ENCODE peak calls at places on chromosomes 7 and 10, in ten cellular contexts. N is bronchial epithelial cell, H is NCI-H146, I is head of caudate nucleus, Q is pulmonary artery endothelial cell, B is coronary artery, G is H9, L is fibroblast of lung, U is amniotic stem cell, O is NCI-H1092 treated with DMSO at 0.1 percent for 48 hours. A is an unnamed sample.

GRCh38 chr7:21154592-21154991 is 273.3 kb upstream of the SP4 start:
- DNase-seq in Q (no peak), N (no peak), L (no peak), I (no peak), H (no peak), U (no peak), B (no peak), G (no peak), O (no peak), A (no peak)

GRCh38 chr7:100132697-100133137 is 6.0 kb downstream of the MBLAC1 start:
- DNase-seq in I (peak), H (peak), U (peak), O (peak), N (peak), Q (peak), G (peak), B (no peak), L (peak), A (no peak)

GRCh38 chr10:33248638-33249037 is 85.8 kb downstream of the NRP1 start:
- DNase-seq in B (no peak), G (no peak), U (no peak), H (no peak), I (no peak), N (peak), Q (peak), L (peak), O (no peak), A (no peak)

GRCh38 chr7:140562921-140563600 is 77.6 kb downstream of the DENND2A start:
- DNase-seq in N (no peak), U (no peak), G (no peak), H (peak), O (no peak), B (no peak), I (no peak), Q (no peak), L (peak), A (no peak)

GRCh38 chr7:128381161-128381821 is 19.8 kb upstream of the PRRT4 start:
- DNase-seq in G (peak), B (peak), Q (no peak), I (peak), L (no peak), U (no peak), H (no peak), N (peak), O (no peak), A (no peak)

GRCh38 chr7:80078159-80078731 is 56.4 kb upstream of the GNAI1 start:
- DNase-seq in H (no peak), Q (no peak), I (no peak), L (peak), B (no peak), N (peak), U (no peak), G (no peak), O (no peak), A (no peak)

GRCh38 chr10:15539262-15539661 is 168.2 kb upstream of the FAM171A1 start:
- DNase-seq in B (no peak), U (no peak), G (no peak), H (no peak), L (no peak), O (no peak), I (no peak), N (no peak), Q (no peak), A (no peak)

GRCh38 chr7:151696738-151697514 is 177.2 kb upstream of the RHEB start:
- DNase-seq in Q (no peak), I (peak), H (peak), G (peak), O (peak), B (no peak), L (no peak), U (no peak), N (peak), A (no peak)

GRCh38 chr10:31051703-31052102 is 20.0 kb upstream of the ZNF438 start:
- DNase-seq in O (no peak), U (no peak), L (no peak), G (no peak), Q (no peak), H (no peak), B (no peak), N (peak), I (no peak), A (no peak)

GRCh38 chr7:152608208-152608607 is 67.7 kb downstream of the XRCC2 start:
- DNase-seq in O (no peak), G (no peak), B (no peak), H (no peak), N (no peak), Q (no peak), U (no peak), I (no peak), L (no peak), A (no peak)

GRCh38 chr7:134186022-134186421 is 58.9 kb downstream of the LRGUK start:
- DNase-seq in G (no peak), Q (no peak), I (no peak), B (no peak), O (no peak), H (no peak), U (no peak), L (peak), N (peak), A (no peak)

GRCh38 chr7:15580604-15581351 is 19.0 kb upstream of the AGMO start:
- DNase-seq in U (no peak), Q (no peak), B (no peak), H (no peak), G (no peak), N (no peak), L (no peak), O (no peak), I (no peak), A (no peak)

GRCh38 chr10:106078796-106079576 is 1085.5 kb downstream of the SORCS1 start:
- DNase-seq in I (no peak), U (no peak), B (no peak), Q (no peak), O (no peak), N (peak), H (no peak), G (no peak), L (no peak), A (no peak)

GRCh38 chr7:24836084-24836483 is 78.8 kb upstream of the GSDME start:
- DNase-seq in H (no peak), G (no peak), U (no peak), O (no peak), B (no peak), N (no peak), Q (no peak), L (no peak), I (no peak), A (no peak)

GRCh38 chr10:86074294-86074693 is 292.3 kb downstream of the GRID1 start:
- DNase-seq in G (no peak), N (no peak), O (no peak), H (no peak), B (no peak), U (no peak), L (no peak), Q (no peak), I (no peak), A (no peak)

GRCh38 chr7:99499356-99499712 is 747 bp downstream of the ZNF394 start:
- DNase-seq in N (peak), G (no peak), O (no peak), H (peak), L (no peak), U (no peak), I (no peak), B (no peak), Q (no peak), A (no peak)

GRCh38 chr7:137146552-137146961 is 197.0 kb downstream of the PTN start:
- DNase-seq in I (no peak), O (no peak), H (no peak), G (no peak), N (no peak), L (peak), Q (no peak), B (no peak), U (peak), A (no peak)

GRCh38 chr10:132793213-132793612 is 7.3 kb upstream of the NKX6-2 start:
- DNase-seq in G (no peak), N (no peak), O (no peak), Q (no peak), I (no peak), U (no peak), B (no peak), H (no peak), L (no peak), A (no peak)

GRCh38 chr10:132347931-132348267 is 15.9 kb downstream of the LRRC27 start:
- DNase-seq in N (no peak), U (no peak), H (no peak), G (no peak), O (no peak), B (no peak), L (no peak), Q (no peak), I (no peak), A (no peak)

GRCh38 chr10:94299417-94299816 is 63.3 kb downstream of the NOC3L start:
- DNase-seq in I (no peak), G (no peak), O (no peak), L (peak), H (no peak), U (no peak), B (no peak), N (no peak), Q (no peak), A (no peak)

GRCh38 chr10:121134711-121135110 is 283.5 kb downstream of the WDR11 start:
- DNase-seq in Q (no peak), N (no peak), U (no peak), H (no peak), O (no peak), L (no peak), I (no peak), G (no peak), B (no peak), A (no peak)

GRCh38 chr10:1094112-1095057 is 38.2 kb downstream of the WDR37 start:
- DNase-seq in B (peak), G (no peak), N (peak), O (no peak), Q (no peak), H (no peak), L (no peak), I (no peak), U (no peak), A (no peak)

GRCh38 chr10:52666931-52667330 is 105.7 kb downstream of the MBL2 start:
- DNase-seq in G (no peak), L (no peak), N (no peak), H (no peak), O (no peak), B (no peak), U (no peak), Q (no peak), I (no peak), A (no peak)

GRCh38 chr10:122402548-122403131 is 28.1 kb downstream of the PLEKHA1 start:
- DNase-seq in O (no peak), I (no peak), N (no peak), L (no peak), U (no peak), H (no peak), Q (no peak), G (no peak), B (no peak), A (no peak)

GRCh38 chr10:110651044-110651958 is 7.2 kb downstream of the RBM20 start:
- DNase-seq in L (peak), H (no peak), G (no peak), I (no peak), O (no peak), B (peak), U (no peak), N (no peak), Q (no peak), A (no peak)

GRCh38 chr7:127769696-127770400 is 117.9 kb downstream of the SND1 start:
- DNase-seq in G (no peak), B (no peak), I (no peak), Q (no peak), H (no peak), U (no peak), O (no peak), L (peak), N (peak), A (no peak)

GRCh38 chr7:110502893-110503465 is 587.9 kb upstream of the LRRN3 start:
- DNase-seq in N (peak), L (peak), O (no peak), B (no peak), U (no peak), Q (no peak), I (no peak), G (no peak), H (no peak), A (no peak)

GRCh38 chr10:76091821-76092394 is 660.5 kb downstream of the LRMDA start:
- DNase-seq in O (no peak), I (no peak), L (no peak), Q (no peak), G (no peak), H (peak), N (no peak), U (no peak), B (no peak), A (no peak)

GRCh38 chr7:46993396-46993795 is 588.5 kb downstream of the TNS3 start:
- DNase-seq in I (no peak), N (peak), H (no peak), B (no peak), G (no peak), O (no peak), U (no peak), L (peak), Q (no peak), A (no peak)

GRCh38 chr7:151023211-151023610 is 1.1 kb downstream of the ATG9B start:
- DNase-seq in U (no peak), N (no peak), O (no peak), G (no peak), B (no peak), L (no peak), I (no peak), Q (no peak), H (no peak), A (no peak)

GRCh38 chr7:140206963-140207362 is 30.2 kb upstream of the KDM7A start:
- DNase-seq in I (no peak), H (no peak), O (no peak), L (no peak), G (no peak), Q (no peak), N (no peak), U (no peak), B (no peak), A (no peak)

GRCh38 chr7:46032936-46033335 is 111.9 kb upstream of the IGFBP3 start:
- DNase-seq in B (no peak), O (no peak), Q (no peak), G (no peak), U (no peak), I (no peak), N (peak), H (no peak), L (no peak), A (no peak)

GRCh38 chr10:103545366-103545765 is 51.9 kb downstream of the NEURL1 start:
- DNase-seq in N (no peak), Q (no peak), O (no peak), G (peak), H (no peak), I (no peak), B (no peak), U (no peak), L (no peak), A (no peak)

GRCh38 chr7:28362812-28363211 is 49.5 kb upstream of the CREB5 start:
- DNase-seq in N (peak), I (no peak), G (no peak), B (no peak), L (no peak), Q (no peak), H (no peak), O (peak), U (no peak), A (no peak)

GRCh38 chr10:77290528-77291155 is 347.0 kb downstream of the KCNMA1 start:
- DNase-seq in G (no peak), L (peak), H (no peak), N (peak), I (no peak), O (no peak), B (no peak), Q (no peak), U (peak), A (no peak)